ENCODE peak calls at places on chromosomes 11 and 22, in five cellular contexts. N is CD4-positive, alpha-beta memory T cell; I is PC-3; V is heart left ventricle; K is mesendoderm. L is an unnamed sample.
A peak's percentile ranks its signal among the peaks of the same experiment; 100 is the strongest.

GRCh38 chr11:71145988-71146824 is 106.2 kb downstream of the SHANK2 start:
- DNase-seq in N (no peak), K (no peak), V (no peak), I (no peak), L (no peak)

GRCh38 chr11:117786099-117786870 is 10.7 kb downstream of the DSCAML1 start:
- DNase-seq in I (peak; percentile 30), N (no peak), V (no peak), K (no peak), L (no peak)

GRCh38 chr11:100573911-100574513 is 113.1 kb upstream of the ARHGAP42 start:
- DNase-seq in V (no peak), I (no peak), N (no peak), K (no peak), L (no peak)

GRCh38 chr11:110777765-110778164 is 65.5 kb upstream of the ARHGAP20 start:
- DNase-seq in V (no peak), N (no peak), K (no peak), I (peak; percentile 66), L (no peak)

GRCh38 chr11:64318694-64319420 is 936 bp downstream of the PRDX5 start:
- DNase-seq in V (no peak), I (no peak), K (peak; percentile 87), N (no peak), L (peak; percentile 67)

GRCh38 chr22:39090426-39091064 is 6.5 kb upstream of the APOBEC3H start:
- DNase-seq in N (peak; percentile 92), I (peak; percentile 96), K (no peak), V (no peak), L (peak; percentile 33)

GRCh38 chr11:41382927-41383326 is 76.5 kb downstream of the LRRC4C start:
- DNase-seq in K (peak; percentile 52), I (peak; percentile 28), N (no peak), V (no peak), L (no peak)

GRCh38 chr11:119892311-119892808 is 163.4 kb upstream of the NECTIN1 start:
- DNase-seq in V (peak; percentile 23), K (peak; percentile 29), N (no peak), I (no peak), L (no peak)

GRCh38 chr11:18010271-18010670 is 2.6 kb downstream of the SERGEF start:
- DNase-seq in K (no peak), I (no peak), V (no peak), N (peak; percentile 22), L (no peak)

GRCh38 chr22:44382461-44383038 is 69.8 kb upstream of the SHISAL1 start:
- DNase-seq in I (no peak), N (no peak), V (no peak), K (no peak), L (peak; percentile 31)

GRCh38 chr11:26088391-26088790 is 243.5 kb upstream of the ANO3 start:
- DNase-seq in N (no peak), V (no peak), K (no peak), I (no peak), L (no peak)

GRCh38 chr11:87281496-87281895 is 243.8 kb downstream of the TMEM135 start:
- DNase-seq in K (no peak), I (peak; percentile 70), N (no peak), V (no peak), L (no peak)

GRCh38 chr11:125263268-125263790 is 98.8 kb downstream of the PKNOX2 start:
- DNase-seq in V (peak; percentile 85), K (peak; percentile 100), N (no peak), I (no peak), L (peak; percentile 47)

GRCh38 chr22:47157486-47158270 is 395.2 kb downstream of the TBC1D22A start:
- DNase-seq in N (no peak), V (no peak), K (no peak), I (no peak), L (peak; percentile 44)

GRCh38 chr11:69355959-69356702 is 62.2 kb downstream of the MYEOV start:
- DNase-seq in I (no peak), K (no peak), V (no peak), N (no peak), L (no peak)

GRCh38 chr11:62602141-62603071 is 741 bp upstream of the MTA2 start:
- DNase-seq in I (peak; percentile 76), V (peak; percentile 73), N (no peak), K (peak; percentile 85), L (peak; percentile 75)

GRCh38 chr11:77039491-77040400 is 5.5 kb downstream of the B3GNT6 start:
- DNase-seq in I (no peak), V (no peak), K (peak; percentile 81), N (peak; percentile 5), L (no peak)

GRCh38 chr11:7672960-7673723 is at the start of gene CYB5R2:
- DNase-seq in N (no peak), V (peak; percentile 73), I (no peak), K (peak; percentile 84), L (peak; percentile 83)

GRCh38 chr22:38228873-38229740 is 27.3 kb downstream of the MAFF start:
- DNase-seq in I (peak; percentile 86), N (no peak), K (no peak), V (no peak), L (peak; percentile 85)

GRCh38 chr11:88377661-88378060 is 40.1 kb upstream of the CTSC start:
- DNase-seq in K (no peak), I (no peak), V (no peak), N (no peak), L (no peak)

GRCh38 chr22:28992565-28993326 is 68.9 kb downstream of the C22orf31 start:
- DNase-seq in N (no peak), K (no peak), V (no peak), I (no peak), L (no peak)

GRCh38 chr22:45446216-45446615 is 32.7 kb downstream of the RIBC2 start:
- DNase-seq in V (no peak), K (no peak), I (no peak), N (no peak), L (no peak)

GRCh38 chr11:1260023-1260501 is 37.2 kb downstream of the MUC5B start:
- DNase-seq in K (peak; percentile 22), I (peak; percentile 48), N (no peak), V (no peak), L (peak; percentile 91)

GRCh38 chr11:45087761-45088160 is 58.7 kb upstream of the PRDM11 start:
- DNase-seq in V (no peak), K (no peak), N (no peak), I (no peak), L (no peak)

GRCh38 chr11:45090607-45091006 is 55.8 kb upstream of the PRDM11 start:
- DNase-seq in K (no peak), V (no peak), N (no peak), I (no peak), L (no peak)

GRCh38 chr11:45089845-45090499 is 56.5 kb upstream of the PRDM11 start:
- DNase-seq in N (no peak), V (no peak), I (peak; percentile 48), K (peak; percentile 67), L (no peak)

GRCh38 chr11:45087301-45087700 is 59.1 kb upstream of the PRDM11 start:
- DNase-seq in N (no peak), V (no peak), I (no peak), K (no peak), L (no peak)

DNA sequence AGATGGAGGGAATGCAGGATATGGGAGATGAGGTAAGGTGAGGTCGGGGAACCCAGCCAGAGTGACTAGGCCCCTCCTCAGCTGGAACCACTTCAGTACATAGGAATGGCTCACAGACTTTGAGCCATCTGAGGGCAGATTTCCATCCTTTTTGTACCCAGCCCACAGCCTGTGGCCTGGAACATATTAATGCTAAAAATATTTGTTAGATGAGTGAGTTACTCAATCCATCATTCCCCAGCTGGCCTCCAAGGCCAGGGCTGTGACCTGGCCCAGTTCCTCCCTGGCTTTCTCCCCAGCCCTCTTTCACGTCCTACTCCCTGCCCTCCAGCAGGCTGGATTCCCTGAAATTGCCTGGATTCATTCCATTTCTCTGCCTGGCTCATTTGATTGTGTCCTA is 57.2 kb upstream of the PRDM11 start:
- DNase-seq in N (no peak), K (no peak), I (peak; percentile 80), V (peak; percentile 74), L (no peak)
- H3K4me3 ChIP-seq in N (no peak overlapping the region), K (no peak overlapping the region), I (no peak overlapping the region), V (no peak overlapping the region), L (no peak overlapping the region)

DNA sequence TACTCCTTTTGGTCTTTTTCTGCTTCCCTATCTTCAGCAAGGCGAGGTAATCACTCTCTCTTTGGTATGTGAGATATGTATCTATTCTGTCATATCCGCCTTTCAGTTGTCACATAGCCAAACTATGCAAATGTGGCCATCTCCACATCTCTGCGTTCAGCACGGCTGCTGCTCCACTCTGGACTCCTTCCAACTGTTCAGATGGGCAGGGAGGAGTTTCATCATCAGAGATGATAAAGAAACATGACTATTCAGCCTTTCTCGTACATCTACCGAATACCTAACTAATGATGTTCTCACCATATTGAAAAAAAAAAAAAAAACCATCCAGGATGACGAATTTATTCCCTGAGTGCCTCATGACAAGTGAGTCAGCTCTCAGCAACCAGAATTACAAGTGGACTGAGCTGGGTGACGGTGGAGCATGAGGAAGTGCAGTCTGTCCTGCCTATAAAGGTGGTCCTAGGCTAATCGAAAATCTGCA is 899.6 kb downstream of the OPCML start:
- DNase-seq in K (peak; percentile 49), I (peak; percentile 65), N (no peak), V (no peak), L (no peak)
- H3K4me3 ChIP-seq in K (no peak overlapping the region), I (no peak overlapping the region), N (no peak overlapping the region), V (no peak overlapping the region), L (no peak overlapping the region)

DNA sequence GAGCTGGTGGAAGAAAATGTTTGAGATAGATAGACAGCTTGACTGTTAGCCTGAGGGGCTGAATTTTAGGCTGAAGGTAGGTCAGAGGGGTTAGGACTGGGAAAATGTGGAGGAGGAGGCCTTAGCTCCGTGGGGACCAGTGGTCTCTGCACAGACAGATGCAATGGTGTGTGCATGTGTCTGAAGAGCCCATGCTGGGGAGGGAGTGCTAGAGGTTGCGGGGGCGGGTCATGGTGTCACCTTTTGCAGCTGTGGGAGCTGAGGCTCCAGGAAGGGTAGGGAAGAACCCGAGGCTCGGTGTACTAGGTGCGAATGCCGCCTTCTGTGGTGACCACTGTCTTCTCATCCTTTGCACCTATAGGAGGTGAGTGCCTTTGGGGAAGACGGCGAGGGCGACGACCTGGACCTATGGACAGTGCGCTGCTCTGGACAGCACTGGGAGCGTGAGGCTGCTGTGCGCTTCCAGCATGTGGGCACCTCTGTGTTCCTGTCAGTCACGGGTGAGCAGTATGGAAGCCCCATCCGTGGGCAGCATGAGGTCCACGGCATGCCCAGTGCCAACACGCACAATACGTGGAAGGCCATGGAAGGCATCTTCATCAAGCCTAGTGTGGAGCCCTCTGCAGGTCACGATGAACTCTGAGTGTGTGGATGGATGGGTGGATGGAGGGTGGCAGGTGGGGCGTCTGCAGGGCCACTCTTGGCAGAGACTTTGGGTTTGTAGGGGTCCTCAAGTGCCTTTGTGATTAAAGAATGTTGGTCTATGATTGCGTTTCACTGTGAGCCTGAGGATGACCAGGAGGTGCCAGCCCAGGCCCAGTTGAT is 1.6 kb downstream of the SDF2L1 start:
- DNase-seq in V (no peak), K (no peak), N (no peak), I (no peak), L (no peak)
- H3K4me3 ChIP-seq in V (no peak overlapping the region), K (no peak overlapping the region), N (no peak overlapping the region), I (peak overlapping the region; percentile 88), L (no peak overlapping the region)

GRCh38 chr22:36257308-36257707 is 4.4 kb downstream of the APOL1 start:
- DNase-seq in K (no peak), I (no peak), V (no peak), N (no peak), L (no peak)

GRCh38 chr22:36256474-36256873 is 3.5 kb downstream of the APOL1 start:
- DNase-seq in K (no peak), N (no peak), I (no peak), V (no peak), L (no peak)

GRCh38 chr22:36253523-36254490 is 874 bp downstream of the APOL1 start:
- DNase-seq in I (no peak), V (peak; percentile 35), N (no peak), K (no peak), L (no peak)

GRCh38 chr22:36249160-36249559 is 3.8 kb upstream of the APOL1 start:
- DNase-seq in V (no peak), N (no peak), K (peak; percentile 25), I (no peak), L (no peak)

GRCh38 chr22:36252754-36253522 is at the start of gene APOL1:
- DNase-seq in N (peak; percentile 60), I (no peak), K (no peak), V (peak; percentile 73), L (peak; percentile 73)
- H3K4me3 ChIP-seq in N (peak within 1 kb of the TSS; percentile 56), I (no peak within 1 kb of the TSS), K (no peak within 1 kb of the TSS), V (peak within 1 kb of the TSS; percentile 56), L (no peak within 1 kb of the TSS)

L was measured in mucosa of descending colon.